ENCODE peak calls at places on chromosomes 2 and 18, in eight cellular contexts. One of them, this sample, is unnamed. For H3K4me1, the result is how much of the 10 kb centered on the place peaks cover.

GRCh38 chr18:75727479-75727878 is 300.0 kb upstream of the SMIM21 start:
- DNase-seq in fibroblast of lung: peak
- DNase-seq in uterus: no peak
- DNase-seq in foreskin keratinocyte: no peak
- DNase-seq in mammary epithelial cell: peak
- DNase-seq in body of pancreas: peak
- DNase-seq in cardiac muscle cell: peak
- DNase-seq in stomach: no peak
- DNase-seq in this sample: peak

GRCh38 chr18:60838677-60839076 is 466.1 kb upstream of the MC4R start:
- DNase-seq in mammary epithelial cell: peak
- DNase-seq in uterus: no peak
- DNase-seq in foreskin keratinocyte: peak
- DNase-seq in cardiac muscle cell: no peak
- DNase-seq in body of pancreas: no peak
- DNase-seq in fibroblast of lung: no peak
- DNase-seq in stomach: no peak
- DNase-seq in this sample: no peak

GRCh38 chr2:43081131-43081745 is 145.2 kb downstream of the ZFP36L2 start:
- DNase-seq in body of pancreas: no peak
- DNase-seq in foreskin keratinocyte: no peak
- DNase-seq in mammary epithelial cell: no peak
- DNase-seq in cardiac muscle cell: no peak
- DNase-seq in uterus: no peak
- DNase-seq in stomach: no peak
- DNase-seq in fibroblast of lung: no peak
- DNase-seq in this sample: no peak

GRCh38 chr2:160252278-160252887 is 52.3 kb upstream of the ITGB6 start:
- DNase-seq in body of pancreas: no peak
- DNase-seq in cardiac muscle cell: peak
- DNase-seq in fibroblast of lung: peak
- DNase-seq in stomach: no peak
- DNase-seq in foreskin keratinocyte: no peak
- DNase-seq in mammary epithelial cell: no peak
- DNase-seq in uterus: no peak
- DNase-seq in this sample: peak

GRCh38 chr2:64562148-64562784 is 38.1 kb downstream of the AFTPH start:
- DNase-seq in fibroblast of lung: no peak
- DNase-seq in cardiac muscle cell: no peak
- DNase-seq in uterus: no peak
- DNase-seq in body of pancreas: no peak
- DNase-seq in stomach: no peak
- DNase-seq in foreskin keratinocyte: no peak
- DNase-seq in mammary epithelial cell: no peak
- DNase-seq in this sample: peak

GRCh38 chr2:241582806-241583205 is 24.3 kb downstream of the BOK start:
- DNase-seq in foreskin keratinocyte: no peak
- DNase-seq in mammary epithelial cell: no peak
- DNase-seq in fibroblast of lung: no peak
- DNase-seq in stomach: no peak
- DNase-seq in cardiac muscle cell: no peak
- DNase-seq in uterus: no peak
- DNase-seq in body of pancreas: no peak
- DNase-seq in this sample: no peak

GRCh38 chr2:26139269-26140183 is 33.4 kb upstream of the GAREM2 start:
- DNase-seq in uterus: no peak
- DNase-seq in stomach: peak
- DNase-seq in fibroblast of lung: no peak
- DNase-seq in mammary epithelial cell: no peak
- DNase-seq in cardiac muscle cell: no peak
- DNase-seq in foreskin keratinocyte: no peak
- DNase-seq in body of pancreas: peak
- DNase-seq in this sample: no peak

GRCh38 chr2:208265807-208266640 is at the start of gene PIKFYVE:
- DNase-seq in fibroblast of lung: peak
- DNase-seq in mammary epithelial cell: peak
- DNase-seq in stomach: peak
- DNase-seq in cardiac muscle cell: peak
- DNase-seq in foreskin keratinocyte: peak
- DNase-seq in uterus: peak
- DNase-seq in body of pancreas: peak
- DNase-seq in this sample: peak

GRCh38 chr18:76349067-76349715 is 145.9 kb downstream of the ZNF516 start:
- DNase-seq in stomach: peak
- DNase-seq in foreskin keratinocyte: no peak
- DNase-seq in body of pancreas: peak
- DNase-seq in uterus: peak
- DNase-seq in cardiac muscle cell: peak
- DNase-seq in mammary epithelial cell: peak
- DNase-seq in fibroblast of lung: peak
- DNase-seq in this sample: peak

GRCh38 chr2:172864182-172864581 is 128.5 kb downstream of the RAPGEF4 start:
- DNase-seq in uterus: peak
- DNase-seq in stomach: peak
- DNase-seq in cardiac muscle cell: peak
- DNase-seq in foreskin keratinocyte: no peak
- DNase-seq in mammary epithelial cell: no peak
- DNase-seq in fibroblast of lung: peak
- DNase-seq in body of pancreas: peak
- DNase-seq in this sample: peak

GRCh38 chr18:45014047-45014501 is 333.4 kb downstream of the SETBP1 start:
- DNase-seq in stomach: no peak
- DNase-seq in mammary epithelial cell: peak
- DNase-seq in uterus: peak
- DNase-seq in fibroblast of lung: peak
- DNase-seq in body of pancreas: no peak
- DNase-seq in foreskin keratinocyte: peak
- DNase-seq in cardiac muscle cell: no peak
- DNase-seq in this sample: peak

GRCh38 chr2:133972297-133972696 is 281.6 kb upstream of the MGAT5 start:
- DNase-seq in stomach: no peak
- DNase-seq in mammary epithelial cell: no peak
- DNase-seq in foreskin keratinocyte: no peak
- DNase-seq in body of pancreas: no peak
- DNase-seq in uterus: no peak
- DNase-seq in fibroblast of lung: no peak
- DNase-seq in cardiac muscle cell: no peak
- DNase-seq in this sample: no peak

GRCh38 chr2:149401007-149401406 is 70.6 kb downstream of the LYPD6 start:
- DNase-seq in cardiac muscle cell: no peak
- DNase-seq in fibroblast of lung: peak
- DNase-seq in uterus: no peak
- DNase-seq in body of pancreas: no peak
- DNase-seq in foreskin keratinocyte: no peak
- DNase-seq in mammary epithelial cell: no peak
- DNase-seq in stomach: no peak
- DNase-seq in this sample: no peak

GRCh38 chr2:192645811-192646598 is 451.3 kb upstream of the TMEFF2 start:
- DNase-seq in mammary epithelial cell: no peak
- DNase-seq in stomach: no peak
- DNase-seq in uterus: no peak
- DNase-seq in fibroblast of lung: no peak
- DNase-seq in body of pancreas: no peak
- DNase-seq in foreskin keratinocyte: no peak
- DNase-seq in cardiac muscle cell: peak
- DNase-seq in this sample: no peak

GRCh38 chr2:61889212-61889956 is 928 bp upstream of the CCT4 start:
- DNase-seq in stomach: peak
- DNase-seq in uterus: peak
- DNase-seq in body of pancreas: peak
- DNase-seq in mammary epithelial cell: no peak
- DNase-seq in foreskin keratinocyte: no peak
- DNase-seq in cardiac muscle cell: no peak
- DNase-seq in fibroblast of lung: no peak
- DNase-seq in this sample: no peak

GRCh38 chr2:121478996-121479735 is 51.5 kb upstream of the RNU4ATAC start:
- DNase-seq in uterus: no peak
- DNase-seq in mammary epithelial cell: no peak
- DNase-seq in body of pancreas: no peak
- DNase-seq in foreskin keratinocyte: no peak
- DNase-seq in fibroblast of lung: no peak
- DNase-seq in stomach: no peak
- DNase-seq in cardiac muscle cell: no peak
- DNase-seq in this sample: no peak

GRCh38 chr18:42087195-42087594 is 132.2 kb downstream of the PIK3C3 start:
- DNase-seq in foreskin keratinocyte: no peak
- DNase-seq in stomach: no peak
- DNase-seq in uterus: no peak
- DNase-seq in cardiac muscle cell: no peak
- DNase-seq in body of pancreas: no peak
- DNase-seq in fibroblast of lung: no peak
- DNase-seq in mammary epithelial cell: no peak
- DNase-seq in this sample: no peak

GRCh38 chr2:241767464-241768250 is 9.0 kb upstream of the GAL3ST2 start:
- DNase-seq in cardiac muscle cell: no peak
- DNase-seq in uterus: no peak
- DNase-seq in foreskin keratinocyte: no peak
- DNase-seq in stomach: no peak
- DNase-seq in fibroblast of lung: no peak
- DNase-seq in mammary epithelial cell: no peak
- DNase-seq in body of pancreas: no peak
- DNase-seq in this sample: no peak

GRCh38 chr2:121427187-121427689 is 103.4 kb upstream of the RNU4ATAC start:
- DNase-seq in foreskin keratinocyte: no peak
- DNase-seq in uterus: no peak
- DNase-seq in stomach: no peak
- DNase-seq in body of pancreas: no peak
- DNase-seq in cardiac muscle cell: no peak
- DNase-seq in mammary epithelial cell: no peak
- DNase-seq in fibroblast of lung: no peak
- DNase-seq in this sample: no peak

GRCh38 chr2:36433311-36434217 is 78.0 kb downstream of the CRIM1 start:
- DNase-seq in fibroblast of lung: peak
- DNase-seq in cardiac muscle cell: no peak
- DNase-seq in mammary epithelial cell: peak
- DNase-seq in uterus: peak
- DNase-seq in foreskin keratinocyte: peak
- DNase-seq in stomach: no peak
- DNase-seq in body of pancreas: no peak
- DNase-seq in this sample: peak

GRCh38 chr2:159226059-159226461 is 60.4 kb downstream of the WDSUB1 start:
- DNase-seq in fibroblast of lung: peak
- DNase-seq in foreskin keratinocyte: no peak
- DNase-seq in uterus: no peak
- DNase-seq in mammary epithelial cell: peak
- DNase-seq in cardiac muscle cell: no peak
- DNase-seq in stomach: peak
- DNase-seq in body of pancreas: no peak
- DNase-seq in this sample: no peak
- H3K27ac ChIP-seq in fibroblast of lung: no peak
- H3K27ac ChIP-seq in foreskin keratinocyte: no peak
- H3K27ac ChIP-seq in uterus: peak
- H3K27ac ChIP-seq in mammary epithelial cell: no peak
- H3K27ac ChIP-seq in cardiac muscle cell: no peak
- H3K27ac ChIP-seq in stomach: peak
- H3K27ac ChIP-seq in body of pancreas: no peak
- H3K27ac ChIP-seq in this sample: no peak

GRCh38 chr18:40159141-40160017 is 1795.7 kb upstream of the PIK3C3 start:
- DNase-seq in foreskin keratinocyte: peak
- DNase-seq in body of pancreas: no peak
- DNase-seq in cardiac muscle cell: peak
- DNase-seq in fibroblast of lung: peak
- DNase-seq in mammary epithelial cell: peak
- DNase-seq in uterus: no peak
- DNase-seq in stomach: no peak
- DNase-seq in this sample: peak
- TF ChIP-seq CTCF in foreskin keratinocyte: peak
- TF ChIP-seq CTCF in body of pancreas: peak
- TF ChIP-seq CTCF in cardiac muscle cell: peak
- TF ChIP-seq CTCF in fibroblast of lung: peak
- TF ChIP-seq CTCF in mammary epithelial cell: peak
- TF ChIP-seq CTCF in uterus: no peak
- TF ChIP-seq CTCF in stomach: no peak
- TF ChIP-seq CTCF in this sample: peak

DNA sequence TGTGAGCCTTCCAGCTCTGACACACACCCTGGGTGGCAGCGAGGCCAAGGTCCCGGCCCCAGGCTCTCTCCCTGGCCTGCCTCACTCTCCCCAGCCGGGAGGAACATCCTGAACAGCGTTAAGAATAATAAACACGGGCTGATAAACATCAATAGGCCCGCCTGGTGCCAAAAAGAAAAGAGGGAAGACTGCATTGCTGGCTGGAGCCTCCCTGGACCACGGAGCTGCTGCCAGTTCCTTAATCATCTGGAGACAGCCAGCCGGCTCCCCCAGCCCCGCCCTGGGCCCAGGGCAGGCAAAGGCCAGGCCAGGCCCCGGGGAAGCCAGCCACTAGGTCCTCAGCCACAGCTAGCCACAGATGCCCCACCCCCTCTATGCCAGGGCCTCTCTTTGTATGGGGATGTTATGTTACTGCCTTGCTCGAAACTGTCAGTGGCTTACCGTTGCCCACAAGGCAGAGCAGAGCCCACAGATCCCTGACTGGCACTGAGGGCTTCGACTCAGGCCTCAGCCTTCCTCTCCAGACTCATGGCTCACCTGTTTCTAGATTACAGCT is 293.7 kb downstream of the DYSF start:
- DNase-seq in cardiac muscle cell: no peak
- DNase-seq in fibroblast of lung: peak
- DNase-seq in mammary epithelial cell: peak
- DNase-seq in uterus: peak
- DNase-seq in body of pancreas: peak
- DNase-seq in stomach: no peak
- DNase-seq in foreskin keratinocyte: no peak
- DNase-seq in this sample: no peak
- H3K4me1 ChIP-seq in cardiac muscle cell: under half
- H3K4me1 ChIP-seq in fibroblast of lung: under half
- H3K4me1 ChIP-seq in mammary epithelial cell: under half
- H3K4me1 ChIP-seq in uterus: under half
- H3K4me1 ChIP-seq in body of pancreas: under half
- H3K4me1 ChIP-seq in stomach: under half
- H3K4me1 ChIP-seq in foreskin keratinocyte: under half
- H3K4me1 ChIP-seq in this sample: under half

GRCh38 chr18:77478619-77479018 is 229.0 kb downstream of the GALR1 start:
- DNase-seq in fibroblast of lung: no peak
- DNase-seq in foreskin keratinocyte: no peak
- DNase-seq in uterus: peak
- DNase-seq in mammary epithelial cell: no peak
- DNase-seq in cardiac muscle cell: no peak
- DNase-seq in stomach: no peak
- DNase-seq in body of pancreas: peak
- DNase-seq in this sample: no peak

GRCh38 chr18:77481541-77481940 is 231.9 kb downstream of the GALR1 start:
- DNase-seq in foreskin keratinocyte: no peak
- DNase-seq in cardiac muscle cell: no peak
- DNase-seq in body of pancreas: no peak
- DNase-seq in fibroblast of lung: no peak
- DNase-seq in stomach: no peak
- DNase-seq in uterus: no peak
- DNase-seq in mammary epithelial cell: no peak
- DNase-seq in this sample: no peak

GRCh38 chr18:77479047-77479446 is 229.4 kb downstream of the GALR1 start:
- DNase-seq in fibroblast of lung: no peak
- DNase-seq in uterus: no peak
- DNase-seq in stomach: no peak
- DNase-seq in cardiac muscle cell: no peak
- DNase-seq in foreskin keratinocyte: no peak
- DNase-seq in body of pancreas: no peak
- DNase-seq in mammary epithelial cell: no peak
- DNase-seq in this sample: no peak

GRCh38 chr18:77486985-77487384 is 237.3 kb downstream of the GALR1 start:
- DNase-seq in body of pancreas: no peak
- DNase-seq in mammary epithelial cell: no peak
- DNase-seq in uterus: no peak
- DNase-seq in stomach: no peak
- DNase-seq in cardiac muscle cell: no peak
- DNase-seq in foreskin keratinocyte: no peak
- DNase-seq in fibroblast of lung: no peak
- DNase-seq in this sample: no peak

GRCh38 chr18:77482190-77482928 is 232.7 kb downstream of the GALR1 start:
- DNase-seq in body of pancreas: no peak
- DNase-seq in cardiac muscle cell: no peak
- DNase-seq in mammary epithelial cell: no peak
- DNase-seq in fibroblast of lung: no peak
- DNase-seq in foreskin keratinocyte: no peak
- DNase-seq in stomach: no peak
- DNase-seq in uterus: no peak
- DNase-seq in this sample: no peak
- H3K27ac ChIP-seq in body of pancreas: no peak
- H3K27ac ChIP-seq in cardiac muscle cell: no peak
- H3K27ac ChIP-seq in mammary epithelial cell: no peak
- H3K27ac ChIP-seq in fibroblast of lung: no peak
- H3K27ac ChIP-seq in foreskin keratinocyte: no peak
- H3K27ac ChIP-seq in stomach: no peak
- H3K27ac ChIP-seq in uterus: no peak
- H3K27ac ChIP-seq in this sample: no peak

This sample was measured in A673.